ENCODE peak calls at places on chromosomes 4 and X, in four cellular contexts. U is fibroblast of the aortic adventitia, D is ascending aorta, C is ovary. A is an unnamed sample.

GRCh38 chrX:71623714-71624113 is 5.4 kb upstream of the CXCR3 start:
- DNase-seq in U (no peak), C (no peak), D (no peak), A (no peak)

GRCh38 chrX:10582215-10582733 is 38.1 kb downstream of the MID1 start:
- DNase-seq in C (no peak), D (no peak), U (peak; percentile 87), A (no peak)

GRCh38 chr4:53355919-53356521 is 9.8 kb downstream of the SCFD2 start:
- DNase-seq in U (no peak), D (no peak), C (no peak), A (no peak)

GRCh38 chr4:74283614-74284013 is 24.7 kb upstream of the EPGN start:
- DNase-seq in D (no peak), U (peak; percentile 55), C (no peak), A (peak; percentile 90)

GRCh38 chr4:113738251-113738650 is 23.3 kb downstream of the CAMK2D start:
- DNase-seq in D (no peak), C (no peak), U (peak; percentile 65), A (no peak)

GRCh38 chr4:8497762-8498161 is 57.2 kb downstream of the TRMT44 start:
- DNase-seq in U (no peak), C (no peak), D (no peak), A (no peak)

GRCh38 chrX:19257001-19257400 is 86.7 kb upstream of the PDHA1 start:
- DNase-seq in D (no peak), U (no peak), C (no peak), A (no peak)

GRCh38 chrX:116240446-116240845 is 69.9 kb downstream of the AGTR2 start:
- DNase-seq in D (no peak), U (no peak), C (no peak), A (no peak)

GRCh38 chr4:91325495-91325894 is 978.3 kb upstream of the GRID2 start:
- DNase-seq in C (no peak), D (no peak), U (peak; percentile 85), A (no peak)

GRCh38 chrX:132732236-132732635 is 226.2 kb downstream of the HS6ST2 start:
- DNase-seq in U (no peak), D (no peak), C (no peak), A (no peak)

GRCh38 chr4:6692806-6693205 is 872 bp upstream of the S100P start:
- DNase-seq in D (no peak), U (peak; percentile 9), C (no peak), A (peak; percentile 21)

GRCh38 chr4:74365761-74366160 is 816 bp downstream of the EREG start:
- DNase-seq in D (no peak), C (peak; percentile 17), U (no peak), A (peak; percentile 20)

GRCh38 chr4:115154826-115155225 is 41.4 kb upstream of the NDST4 start:
- DNase-seq in D (no peak), U (no peak), C (no peak), A (peak; percentile 3)

GRCh38 chr4:69668680-69669079 is 15.6 kb upstream of the UGT2A1 start:
- DNase-seq in U (no peak), C (no peak), D (no peak), A (no peak)

GRCh38 chrX:12007881-12008280 is 130.4 kb upstream of the FRMPD4 start:
- DNase-seq in C (no peak), D (no peak), U (peak; percentile 81), A (peak; percentile 73)

GRCh38 chr4:86334020-86334750 is 25.7 kb downstream of the MAPK10 start:
- DNase-seq in C (no peak), D (no peak), U (no peak), A (no peak)

GRCh38 chr4:17589355-17589754 is 12.4 kb downstream of the LAP3 start:
- DNase-seq in D (no peak), C (no peak), U (no peak), A (no peak)

GRCh38 chrX:100863326-100863854 is 10.8 kb downstream of the NOX1 start:
- DNase-seq in D (no peak), U (no peak), C (no peak), A (no peak)

GRCh38 chr4:152684007-152684406 is 4.2 kb upstream of the TMEM154 start:
- DNase-seq in U (no peak), C (no peak), D (no peak), A (no peak)

GRCh38 chr4:138655970-138656369 is 359.6 kb upstream of the NOCT start:
- DNase-seq in C (no peak), D (no peak), U (no peak), A (no peak)

GRCh38 chrX:118392726-118393125 is 46.8 kb downstream of the WDR44 start:
- DNase-seq in C (no peak), U (peak; percentile 5), D (no peak), A (no peak)

GRCh38 chr4:3074846-3075651 is 568 bp downstream of the HTT start:
- DNase-seq in C (peak; percentile 62), U (no peak), D (peak; percentile 79), A (peak; percentile 58)

GRCh38 chrX:33211356-33212254 is at the start of gene DMD:
- DNase-seq in U (peak; percentile 88), D (peak; percentile 84), C (peak; percentile 19), A (no peak)

GRCh38 chr4:179352221-179352620 is 1910.0 kb upstream of the AGA start:
- DNase-seq in C (no peak), D (no peak), U (no peak), A (no peak)

GRCh38 chrX:331145-331771 is 12.7 kb upstream of the GTPBP6 start:
- DNase-seq in C (no peak), D (no peak), U (peak; percentile 28), A (no peak)

GRCh38 chr4:137819964-137820383 is 287.7 kb upstream of the PCDH18 start:
- DNase-seq in U (peak; percentile 75), C (no peak), D (no peak), A (peak; percentile 42)

GRCh38 chr4:13778367-13778766 is 150.8 kb upstream of the BOD1L1 start:
- DNase-seq in D (no peak), C (no peak), U (no peak), A (no peak)

GRCh38 chr4:5753766-5754528 is 42.9 kb downstream of the EVC start:
- DNase-seq in D (peak; percentile 63), C (no peak), U (peak; percentile 91), A (peak; percentile 86)

GRCh38 chr4:4256799-4257198 is 8.8 kb upstream of the TMEM128 start:
- DNase-seq in C (no peak), U (no peak), D (peak; percentile 34), A (no peak)

GRCh38 chr4:108762559-108763225 is at the start of gene ETNPPL:
- DNase-seq in U (no peak), D (no peak), C (peak; percentile 36), A (no peak)

GRCh38 chr4:175947117-175947722 is 118.4 kb upstream of the WDR17 start:
- DNase-seq in C (no peak), U (peak; percentile 60), D (no peak), A (peak; percentile 20)

GRCh38 chrX:154717824-154718223 is 33.1 kb downstream of the GAB3 start:
- DNase-seq in U (no peak), C (no peak), D (no peak), A (no peak)
- TF ChIP-seq CTCF in U (no peak), C (no peak), D (no peak), A (peak; percentile 19)

DNA sequence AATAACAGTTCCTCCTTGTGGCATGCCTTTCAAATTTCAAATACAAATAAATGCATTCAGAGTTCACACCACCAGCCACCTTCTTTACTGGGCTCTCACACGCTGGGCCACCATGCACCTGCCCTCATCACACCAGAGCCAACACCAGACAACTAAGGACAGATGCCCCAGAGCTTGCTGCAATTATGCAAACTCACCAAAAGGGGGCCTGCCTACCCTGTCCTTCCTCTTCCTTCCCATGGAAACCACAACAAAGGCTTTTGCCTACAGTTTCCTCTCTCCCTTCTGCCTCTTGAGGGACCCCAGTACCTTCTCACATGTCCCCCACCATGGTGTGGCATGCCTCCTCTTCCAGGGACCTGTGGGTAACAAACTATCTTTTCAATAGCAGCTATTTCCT is 1333.9 kb upstream of the TENM3 start:
- DNase-seq in C (no peak), U (peak; percentile 32), D (no peak), A (no peak)
- TF ChIP-seq CTCF in C (no peak), U (peak; percentile 50), D (no peak), A (peak; percentile 30)

DNA sequence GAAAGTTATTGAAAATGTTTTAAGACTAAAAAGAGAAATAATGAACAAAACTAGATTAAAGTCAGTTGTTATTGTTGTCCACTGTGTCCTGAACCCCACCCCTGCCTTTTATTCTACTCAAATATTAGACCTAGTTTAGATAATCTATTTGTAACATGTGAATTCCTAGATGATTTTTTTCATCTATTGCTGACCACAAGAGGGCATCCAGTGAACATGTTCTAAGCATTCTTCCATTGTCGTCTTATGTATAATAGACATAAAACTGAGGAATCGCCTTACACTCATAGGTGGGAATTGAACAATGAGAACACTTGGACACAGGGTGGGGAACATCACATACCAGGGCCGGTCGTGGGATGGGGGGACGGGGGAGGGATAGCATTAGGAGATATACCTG is 36.4 kb upstream of the HPRT1 start:
- DNase-seq in U (peak; percentile 46), C (no peak), D (no peak), A (peak; percentile 20)
- TF ChIP-seq CTCF in U (peak; percentile 45), C (no peak), D (no peak), A (peak; percentile 67)

DNA sequence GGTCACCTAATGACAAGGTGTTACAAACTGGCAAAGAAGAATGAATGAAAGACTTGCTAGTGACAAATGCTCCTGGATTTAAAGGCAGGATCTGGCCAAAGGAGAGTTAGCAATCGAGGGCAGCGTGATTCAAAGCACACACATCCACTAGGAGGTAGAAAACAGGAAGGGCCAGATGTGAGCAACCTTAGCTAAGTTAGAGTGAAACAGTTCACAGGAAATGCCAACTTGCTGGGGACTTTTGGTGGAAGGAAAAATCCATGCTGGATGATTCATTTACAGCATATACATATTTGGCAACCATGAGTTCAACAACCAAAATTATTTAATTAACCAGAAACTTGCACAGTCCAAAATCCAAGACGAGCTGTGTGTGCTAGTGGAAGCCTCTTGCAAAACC is 276.9 kb downstream of the PTTG2 start:
- DNase-seq in D (no peak), U (peak; percentile 69), C (no peak), A (peak; percentile 67)
- TF ChIP-seq CTCF in D (no peak), U (no peak), C (no peak), A (no peak)

DNA sequence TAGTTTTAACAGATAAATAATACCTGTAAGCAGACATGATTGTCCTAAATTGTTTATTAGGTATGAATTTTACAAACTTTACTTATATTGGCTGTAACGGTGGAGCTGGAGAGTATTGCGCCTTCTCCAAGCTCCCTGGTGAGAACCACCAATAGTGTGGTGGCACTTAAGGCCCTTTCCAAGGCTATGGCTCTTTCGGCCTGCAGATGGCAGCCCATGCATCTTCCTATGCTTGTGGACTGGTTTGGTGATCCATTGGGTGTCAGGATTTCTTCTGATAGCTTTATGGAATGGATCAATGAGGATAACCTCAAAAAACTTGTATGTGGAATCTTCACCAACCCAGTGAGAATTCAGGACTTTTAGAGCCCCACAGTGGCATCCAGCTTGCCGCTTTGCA is 7.8 kb downstream of the LARP1B start:
- DNase-seq in U (peak; percentile 25), C (no peak), D (no peak), A (peak; percentile 12)
- TF ChIP-seq CTCF in U (peak; percentile 31), C (no peak), D (no peak), A (peak; percentile 66)

GRCh38 chrX:44495091-44495490 is 47.6 kb downstream of the FUNDC1 start:
- DNase-seq in C (no peak), U (no peak), D (no peak), A (no peak)

GRCh38 chrX:44489515-44489914 is 53.1 kb downstream of the FUNDC1 start:
- DNase-seq in U (no peak), C (no peak), D (no peak), A (no peak)

GRCh38 chrX:44494357-44494756 is 48.3 kb downstream of the FUNDC1 start:
- DNase-seq in U (no peak), D (no peak), C (no peak), A (no peak)
- TF ChIP-seq CTCF in U (no peak), D (no peak), C (no peak), A (no peak)